ENCODE peak calls at places on chromosomes 11 and 22, in eight cellular contexts. Q, H, Z, R, B, A, O and U are unnamed samples.

GRCh38 chr11:76030286-76030685 is 176.0 kb downstream of the WNT11 start:
- DNase-seq in Q (no peak), H (no peak), Z (no peak), R (no peak), B (no peak), A (no peak), O (peak), U (no peak)

GRCh38 chr22:39215070-39215396 is 29.7 kb downstream of the PDGFB start:
- DNase-seq in Q (no peak), H (no peak), Z (no peak), R (no peak), B (no peak), A (no peak), O (no peak), U (peak)

GRCh38 chr11:79117488-79117887 is 323.3 kb downstream of the TENM4 start:
- DNase-seq in Q (no peak), H (no peak), Z (no peak), R (no peak), B (no peak), A (no peak), O (no peak), U (no peak)

GRCh38 chr11:43034341-43034740 is 277.5 kb upstream of the API5 start:
- DNase-seq in Q (no peak), H (no peak), Z (no peak), R (no peak), B (no peak), A (no peak), O (no peak), U (no peak)

GRCh38 chr11:19737575-19737974 is 24.9 kb downstream of the NAV2 start:
- DNase-seq in Q (no peak), H (no peak), Z (no peak), R (no peak), B (no peak), A (no peak), O (no peak), U (no peak)

GRCh38 chr11:64514596-64514995 is 76.4 kb upstream of the SLC22A12 start:
- DNase-seq in Q (no peak), H (no peak), Z (no peak), R (no peak), B (no peak), A (no peak), O (no peak), U (no peak)

GRCh38 chr11:128171496-128171895 is 415.9 kb downstream of the ETS1 start:
- DNase-seq in Q (no peak), H (no peak), Z (no peak), R (no peak), B (no peak), A (no peak), O (no peak), U (no peak)

GRCh38 chr11:61693897-61694840 is 14.0 kb downstream of the DAGLA start:
- DNase-seq in Q (no peak), H (no peak), Z (no peak), R (no peak), B (no peak), A (no peak), O (no peak), U (no peak)

GRCh38 chr11:112834277-112834755 is 126.9 kb upstream of the NCAM1 start:
- DNase-seq in Q (peak), H (peak), Z (no peak), R (no peak), B (no peak), A (no peak), O (no peak), U (no peak)

GRCh38 chr22:35996596-35996995 is 32.0 kb downstream of the RBFOX2 start:
- DNase-seq in Q (no peak), H (no peak), Z (no peak), R (no peak), B (no peak), A (no peak), O (no peak), U (no peak)

GRCh38 chr22:17890892-17891291 is 116.6 kb upstream of the BID start:
- DNase-seq in Q (no peak), H (no peak), Z (no peak), R (no peak), B (no peak), A (no peak), O (no peak), U (no peak)

GRCh38 chr11:96299155-96299883 is 43.7 kb downstream of the MAML2 start:
- DNase-seq in Q (no peak), H (no peak), Z (no peak), R (no peak), B (no peak), A (no peak), O (no peak), U (no peak)

GRCh38 chr22:26259510-26259909 is 90.2 kb downstream of the SEZ6L start:
- DNase-seq in Q (no peak), H (no peak), Z (no peak), R (no peak), B (peak), A (no peak), O (no peak), U (no peak)

GRCh38 chr11:78030429-78031325 is 7.6 kb upstream of the KCTD14 start:
- DNase-seq in Q (peak), H (no peak), Z (no peak), R (no peak), B (peak), A (peak), O (no peak), U (peak)

GRCh38 chr22:42959472-42960145 is 55.3 kb downstream of the PACSIN2 start:
- DNase-seq in Q (peak), H (no peak), Z (peak), R (no peak), B (no peak), A (no peak), O (peak), U (peak)

GRCh38 chr11:19458721-19459120 is 218.0 kb upstream of the E2F8 start:
- DNase-seq in Q (no peak), H (no peak), Z (no peak), R (no peak), B (no peak), A (no peak), O (no peak), U (no peak)

GRCh38 chr11:119560291-119560690 is 137.3 kb upstream of the THY1 start:
- DNase-seq in Q (no peak), H (no peak), Z (no peak), R (no peak), B (no peak), A (no peak), O (no peak), U (no peak)

GRCh38 chr22:19762315-19763140 is 1.9 kb downstream of the TBX1 start:
- DNase-seq in Q (no peak), H (no peak), Z (peak), R (no peak), B (no peak), A (no peak), O (no peak), U (no peak)
- H3K4me3 ChIP-seq in Q (peak), H (peak), Z (no peak), R (no peak), B (no peak), A (no peak), O (no peak), U (no peak)

DNA sequence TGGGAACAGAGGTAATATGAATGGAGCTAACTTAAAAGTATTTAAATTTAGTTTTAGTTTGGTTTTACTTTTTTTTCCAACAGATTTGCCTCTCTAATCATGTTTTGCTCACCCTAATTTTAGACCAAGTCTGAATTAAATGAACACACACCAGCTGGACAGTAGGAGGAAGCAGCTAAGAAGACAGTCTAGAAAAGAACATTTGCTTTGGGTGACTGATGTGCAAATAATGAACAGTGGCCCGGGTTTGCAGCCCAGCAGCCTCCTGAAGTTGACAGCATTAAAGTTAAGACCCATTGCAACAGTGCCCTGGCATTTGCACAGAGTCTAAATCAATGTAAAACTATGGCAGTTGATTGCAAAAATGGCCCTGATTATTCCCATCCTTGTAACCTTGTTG is 66.4 kb upstream of the SORL1 start:
- DNase-seq in Q (no peak), H (no peak), Z (no peak), R (no peak), B (no peak), A (no peak), O (no peak), U (no peak)
- H3K27ac ChIP-seq in Q (no peak), H (no peak), Z (no peak), R (no peak), B (no peak), A (no peak), O (no peak), U (no peak)

GRCh38 chr11:2305862-2306823 is 4.3 kb downstream of the TSPAN32 start:
- DNase-seq in Q (peak), H (no peak), Z (peak), R (peak), B (no peak), A (peak), O (peak), U (peak)
- H3K4me3 ChIP-seq in Q (no peak), H (no peak), Z (no peak), R (peak), B (no peak), A (no peak), O (peak), U (no peak)

DNA sequence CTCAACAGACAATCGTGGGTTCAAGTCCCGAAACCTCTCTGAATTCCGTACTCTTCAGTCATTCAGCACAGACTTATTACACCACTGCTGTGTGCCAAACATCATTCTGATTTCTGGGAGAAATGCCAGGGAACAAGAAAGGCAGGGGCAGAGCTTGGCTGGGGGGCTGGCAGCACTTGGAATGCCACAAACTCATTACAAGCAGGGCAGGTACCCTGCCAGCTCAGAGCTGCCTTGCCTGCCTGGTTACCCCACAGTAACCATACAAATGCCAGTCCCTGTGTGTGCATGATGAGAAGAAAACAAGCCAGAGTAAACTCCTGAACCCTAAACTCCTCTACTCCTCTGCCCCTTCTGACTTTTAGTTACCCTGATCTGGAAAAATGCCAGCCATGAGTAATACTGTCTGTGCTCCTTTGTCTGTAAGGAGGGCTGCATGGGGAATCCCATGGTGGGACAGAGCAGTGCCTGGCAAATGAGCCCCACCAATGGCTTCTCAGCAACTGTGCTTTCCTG is 6.9 kb upstream of the RAD9A start:
- DNase-seq in Q (no peak), H (no peak), Z (peak), R (no peak), B (no peak), A (no peak), O (no peak), U (no peak)
- H3K27ac ChIP-seq in Q (no peak), H (no peak), Z (no peak), R (no peak), B (no peak), A (no peak), O (no peak), U (peak)

DNA sequence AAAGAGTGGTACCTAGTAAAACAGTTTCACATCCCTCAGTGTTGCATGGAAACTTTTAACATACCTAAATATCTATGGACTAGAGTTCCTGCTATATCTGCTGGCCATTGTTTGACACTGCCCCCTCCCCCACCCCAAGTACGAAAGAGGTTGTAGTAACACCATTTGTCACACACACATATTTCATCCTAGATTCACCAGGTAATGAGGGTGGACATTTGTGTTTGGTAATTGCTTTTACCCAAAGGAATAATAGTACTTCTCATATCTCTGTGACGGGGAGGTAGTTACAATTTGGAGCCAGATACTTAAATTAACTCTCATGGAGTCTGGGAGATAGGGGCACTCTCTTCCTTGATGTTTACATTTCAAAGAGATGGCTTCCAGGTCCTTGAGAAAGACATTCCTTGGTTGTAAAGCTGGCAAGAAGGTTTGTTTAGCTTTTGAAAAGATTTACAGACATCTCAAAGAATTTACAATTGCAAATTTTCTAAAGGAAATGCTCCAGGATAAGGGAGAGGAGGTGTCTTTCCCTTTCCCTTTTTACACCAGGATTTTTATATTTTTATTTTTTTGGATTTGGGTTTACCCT is 38.8 kb downstream of the REXO2 start:
- DNase-seq in Q (no peak), H (no peak), Z (peak), R (no peak), B (no peak), A (no peak), O (no peak), U (no peak)
- H3K4me3 ChIP-seq in Q (no peak), H (no peak), Z (no peak), R (no peak), B (no peak), A (no peak), O (no peak), U (no peak)

GRCh38 chr11:117932987-117933386 is 3.8 kb upstream of the TMPRSS13 start:
- DNase-seq in Q (no peak), H (no peak), Z (no peak), R (no peak), B (no peak), A (no peak), O (no peak), U (no peak)
- H3K27ac ChIP-seq in Q (no peak), H (no peak), Z (no peak), R (no peak), B (no peak), A (no peak), O (no peak), U (no peak)

GRCh38 chr11:11865449-11865848 is 23.7 kb downstream of the USP47 start:
- DNase-seq in Q (no peak), H (no peak), Z (peak), R (no peak), B (no peak), A (no peak), O (no peak), U (no peak)
- H3K4me3 ChIP-seq in Q (no peak), H (no peak), Z (no peak), R (no peak), B (no peak), A (no peak), O (no peak), U (no peak)

GRCh38 chr22:31585161-31585859 is 76.7 kb downstream of the PISD start:
- DNase-seq in Q (no peak), H (no peak), Z (peak), R (no peak), B (no peak), A (no peak), O (no peak), U (no peak)

GRCh38 chr22:31579835-31580242 is 82.2 kb downstream of the PISD start:
- DNase-seq in Q (no peak), H (no peak), Z (no peak), R (no peak), B (no peak), A (no peak), O (no peak), U (no peak)

GRCh38 chr22:31586137-31586920 is 75.7 kb downstream of the PISD start:
- DNase-seq in Q (no peak), H (no peak), Z (peak), R (no peak), B (no peak), A (no peak), O (no peak), U (no peak)

GRCh38 chr22:31584804-31585160 is 77.2 kb downstream of the PISD start:
- DNase-seq in Q (no peak), H (no peak), Z (no peak), R (peak), B (no peak), A (no peak), O (no peak), U (no peak)

DNA sequence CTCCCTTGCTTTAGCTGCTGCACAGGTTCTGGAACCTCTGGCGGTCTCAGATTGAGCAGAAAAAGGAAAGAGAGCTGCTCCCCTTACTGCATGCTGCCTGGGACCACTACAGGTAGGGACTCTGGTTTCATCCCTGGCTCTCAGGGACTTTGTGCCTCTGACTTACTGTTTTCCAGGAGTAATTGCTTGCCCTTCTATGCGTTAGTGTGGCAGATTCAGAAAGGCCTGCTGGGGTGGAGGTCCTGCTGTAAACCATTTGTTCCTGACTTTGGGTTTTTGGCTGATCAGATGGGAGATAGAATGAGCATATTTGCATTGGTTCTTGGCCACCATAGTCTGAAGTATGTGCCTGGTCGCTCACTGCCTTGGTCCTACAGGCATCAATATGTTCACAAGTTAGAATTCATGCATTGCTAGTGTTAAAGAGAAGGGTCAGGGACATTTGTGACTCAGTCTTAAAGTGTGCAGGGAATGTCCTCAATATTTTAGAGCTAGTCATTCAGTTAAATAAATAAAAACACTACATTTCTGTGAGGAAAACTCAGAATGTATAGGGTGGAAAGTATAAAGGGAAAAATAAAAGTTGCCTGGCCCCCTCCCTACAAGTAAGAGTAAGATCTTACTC is 78.0 kb downstream of the PISD start:
- DNase-seq in Q (no peak), H (no peak), Z (peak), R (no peak), B (no peak), A (no peak), O (no peak), U (no peak)
- H3K27ac ChIP-seq in Q (no peak), H (no peak), Z (peak), R (peak), B (no peak), A (no peak), O (no peak), U (no peak)